ENCODE peak calls at places on chromosomes 7 and 10, in six cellular contexts. Q, G, B, R, X and P are unnamed samples.
A peak's percentile ranks its signal among the peaks of the same experiment; 100 is the strongest.

GRCh38 chr7:101163281-101164070 is 1.9 kb downstream of the VGF start:
- DNase-seq in Q (no peak), G (no peak), B (no peak), R (peak; percentile 25), X (peak; percentile 57), P (no peak)

GRCh38 chr10:525565-526315 is 163.7 kb downstream of the DIP2C start:
- DNase-seq in Q (no peak), G (peak; percentile 45), B (no peak), R (no peak), X (no peak), P (no peak)

GRCh38 chr10:71569775-71570588 is 149.6 kb downstream of the C10orf105 start:
- DNase-seq in Q (peak; percentile 80), G (peak; percentile 75), B (peak; percentile 85), R (peak; percentile 62), X (peak; percentile 87), P (peak; percentile 68)

GRCh38 chr7:129376076-129376777 is 58.0 kb upstream of the STRIP2 start:
- DNase-seq in Q (peak; percentile 5), G (no peak), B (no peak), R (no peak), X (peak; percentile 85), P (no peak)

GRCh38 chr10:93850484-93851015 is 43.2 kb upstream of the SLC35G1 start:
- DNase-seq in Q (no peak), G (no peak), B (no peak), R (no peak), X (no peak), P (no peak)

GRCh38 chr10:132891994-132892393 is 50.4 kb downstream of the CFAP46 start:
- DNase-seq in Q (no peak), G (peak; percentile 41), B (no peak), R (no peak), X (no peak), P (peak; percentile 34)

GRCh38 chr10:37794305-37794976 is 63.0 kb downstream of the ZNF248 start:
- DNase-seq in Q (no peak), G (no peak), B (no peak), R (no peak), X (no peak), P (no peak)

GRCh38 chr7:22563115-22563514 is 63.1 kb upstream of the STEAP1B start:
- DNase-seq in Q (no peak), G (no peak), B (no peak), R (no peak), X (no peak), P (no peak)

GRCh38 chr10:50536617-50537252 is 87.0 kb downstream of the SGMS1 start:
- DNase-seq in Q (no peak), G (no peak), B (no peak), R (no peak), X (no peak), P (no peak)

GRCh38 chr7:134632937-134633540 is 13.6 kb upstream of the BPGM start:
- DNase-seq in Q (peak; percentile 29), G (no peak), B (no peak), R (no peak), X (no peak), P (no peak)

GRCh38 chr10:58937423-58937822 is 239.0 kb upstream of the PHYHIPL start:
- DNase-seq in Q (no peak), G (no peak), B (no peak), R (no peak), X (no peak), P (no peak)

GRCh38 chr10:110912374-110912773 is 6.6 kb downstream of the BBIP1 start:
- DNase-seq in Q (no peak), G (no peak), B (no peak), R (no peak), X (no peak), P (no peak)

GRCh38 chr10:1201010-1201807 is 145.0 kb downstream of the WDR37 start:
- DNase-seq in Q (no peak), G (no peak), B (no peak), R (no peak), X (peak; percentile 10), P (no peak)

GRCh38 chr10:93775330-93775729 is 17.6 kb downstream of the LGI1 start:
- DNase-seq in Q (no peak), G (no peak), B (no peak), R (no peak), X (no peak), P (no peak)

GRCh38 chr7:134553976-134554375 is 5.1 kb downstream of the AKR1B15 start:
- DNase-seq in Q (no peak), G (no peak), B (no peak), R (no peak), X (no peak), P (no peak)

GRCh38 chr7:43834463-43835251 is 34.7 kb downstream of the MRPS24 start:
- DNase-seq in Q (no peak), G (no peak), B (no peak), R (no peak), X (no peak), P (no peak)

GRCh38 chr7:54932818-54933543 is 85.8 kb upstream of the EGFR start:
- DNase-seq in Q (no peak), G (peak; percentile 75), B (peak; percentile 62), R (no peak), X (peak; percentile 69), P (peak; percentile 77)

GRCh38 chr10:24468281-24468751 is 255.4 kb downstream of the ARHGAP21 start:
- DNase-seq in Q (no peak), G (no peak), B (no peak), R (no peak), X (no peak), P (no peak)

GRCh38 chr10:5265139-5265538 is 68.5 kb downstream of the AKR1C4 start:
- DNase-seq in Q (no peak), G (no peak), B (no peak), R (no peak), X (no peak), P (no peak)

GRCh38 chr7:96169439-96169838 is 152.5 kb downstream of the SLC25A13 start:
- DNase-seq in Q (no peak), G (no peak), B (no peak), R (no peak), X (no peak), P (no peak)

GRCh38 chr7:22190736-22191135 is 166.2 kb downstream of the RAPGEF5 start:
- DNase-seq in Q (no peak), G (no peak), B (no peak), R (no peak), X (no peak), P (no peak)

GRCh38 chr10:92591550-92592140 is 1.3 kb upstream of the KIF11 start:
- DNase-seq in Q (peak; percentile 84), G (peak; percentile 97), B (peak; percentile 76), R (peak; percentile 81), X (peak; percentile 91), P (peak; percentile 64)

GRCh38 chr10:92592761-92593552 is at the start of gene KIF11:
- DNase-seq in Q (peak; percentile 92), G (peak; percentile 99), B (peak; percentile 93), R (peak; percentile 92), X (peak; percentile 99), P (peak; percentile 89)

GRCh38 chr10:92594194-92594593 is 1.3 kb downstream of the KIF11 start:
- DNase-seq in Q (no peak), G (no peak), B (no peak), R (no peak), X (no peak), P (no peak)

GRCh38 chr10:92593553-92594046 is 670 bp downstream of the KIF11 start:
- DNase-seq in Q (no peak), G (no peak), B (no peak), R (no peak), X (no peak), P (no peak)

GRCh38 chr10:92590623-92591549 is 2.0 kb upstream of the KIF11 start:
- DNase-seq in Q (no peak), G (peak; percentile 76), B (peak; percentile 15), R (peak; percentile 27), X (peak; percentile 31), P (peak; percentile 43)
- TF ChIP-seq CTCF in Q (no peak), G (no peak), B (peak; percentile 27), R (no peak), X (no peak), P (no peak)

DNA sequence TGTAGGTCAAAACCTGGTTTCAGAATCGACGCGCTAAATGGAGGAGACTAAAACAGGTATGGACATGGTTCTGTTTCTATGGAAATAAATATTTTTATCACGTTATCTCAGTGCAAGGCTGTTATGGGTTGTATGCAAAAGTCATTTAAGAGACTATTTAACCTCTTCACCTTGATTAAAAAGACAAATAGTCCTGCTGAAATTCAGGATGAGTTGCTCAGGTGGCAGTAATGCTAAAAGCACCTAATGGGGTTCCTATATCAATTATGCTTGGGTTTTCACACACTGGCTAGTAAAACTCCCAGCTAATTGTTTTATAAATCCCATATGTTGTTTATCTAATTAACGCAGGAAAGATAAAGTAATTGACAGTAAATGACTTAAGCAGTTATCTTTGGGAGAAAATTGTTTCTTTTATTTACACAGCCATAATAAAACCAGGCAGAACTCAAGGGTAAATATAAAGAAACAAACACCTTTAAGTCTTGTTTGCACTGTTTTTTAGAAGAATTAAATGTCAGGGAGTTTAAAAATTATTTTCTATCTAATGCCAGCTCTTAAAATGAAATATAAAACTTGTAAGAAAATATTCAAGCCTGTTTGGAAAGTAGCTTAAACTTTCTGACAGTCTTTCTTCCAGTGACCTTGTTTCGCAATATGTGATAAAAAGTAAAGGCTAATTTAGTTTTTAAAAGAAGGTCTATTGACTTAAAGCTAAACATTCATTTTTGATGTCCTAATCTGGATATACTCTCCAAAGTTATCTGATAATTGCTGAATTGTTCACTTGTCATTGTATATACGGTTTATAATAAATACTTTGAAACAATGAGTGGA is 3.2 kb downstream of the HHEX start:
- DNase-seq in Q (no peak), G (no peak), B (no peak), R (no peak), X (no peak), P (no peak)
- TF ChIP-seq CTCF in Q (no peak), G (no peak), B (no peak), R (no peak), X (no peak), P (no peak)

GRCh38 chr7:12519682-12520009 is 50.9 kb upstream of the SCIN start:
- DNase-seq in Q (no peak), G (no peak), B (no peak), R (no peak), X (no peak), P (no peak)

GRCh38 chr7:12517451-12517850 is 53.1 kb upstream of the SCIN start:
- DNase-seq in Q (no peak), G (no peak), B (no peak), R (no peak), X (no peak), P (no peak)

GRCh38 chr7:12524794-12525386 is 45.6 kb upstream of the SCIN start:
- DNase-seq in Q (no peak), G (no peak), B (no peak), R (no peak), X (no peak), P (no peak)

GRCh38 chr7:12518920-12519681 is 51.4 kb upstream of the SCIN start:
- DNase-seq in Q (no peak), G (no peak), B (no peak), R (no peak), X (no peak), P (no peak)
- TF ChIP-seq CTCF in Q (no peak), G (no peak), B (peak; percentile 62), R (no peak), X (peak; percentile 24), P (peak; percentile 46)

DNA sequence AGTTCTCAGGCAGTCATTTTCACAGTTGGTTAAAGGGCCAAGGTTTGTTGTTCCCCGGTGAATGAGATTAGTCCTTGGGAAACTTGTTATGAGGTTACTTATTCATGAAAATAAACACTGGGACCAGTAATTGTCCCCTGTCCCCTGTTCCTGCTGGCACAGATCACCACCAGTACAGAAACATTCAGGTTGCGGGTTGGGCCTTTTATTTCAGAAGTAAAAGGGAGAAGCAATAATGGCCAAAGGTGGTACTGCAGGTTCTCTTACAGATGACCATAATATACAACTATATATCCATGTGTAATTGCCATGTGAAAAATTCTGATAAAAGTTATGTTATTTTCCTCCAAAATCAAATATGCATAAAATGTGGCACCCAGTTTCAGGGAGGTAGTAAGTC is 442.0 kb downstream of the SORCS1 start:
- DNase-seq in Q (no peak), G (no peak), B (no peak), R (no peak), X (peak; percentile 25), P (no peak)
- TF ChIP-seq CTCF in Q (no peak), G (no peak), B (peak; percentile 47), R (no peak), X (peak; percentile 27), P (peak; percentile 66)